ENCODE peak calls at places on chromosome 1, in eight cellular contexts. Y is effector memory CD4-positive, alpha-beta T cell; U is left lung; S is SJSA1; R is suprapubic skin; I is psoas muscle; J is H9; N is colonic mucosa. Z is an unnamed sample. For H3K27me3, the result is how much of the 10 kb centered on the place peaks cover.

GRCh38 chr1:7578206-7578605 is 192.9 kb upstream of the VAMP3 start:
- DNase-seq in Y (no peak), U (peak), S (no peak), R (no peak), I (no peak), J (no peak), N (no peak), Z (no peak)

GRCh38 chr1:84758968-84759491 is 68.8 kb upstream of the SSX2IP start:
- DNase-seq in Y (no peak), U (peak), S (no peak), R (no peak), I (no peak), J (no peak), N (no peak), Z (no peak)

GRCh38 chr1:46479744-46480350 is 9.8 kb upstream of the DMBX1 start:
- DNase-seq in Y (no peak), U (no peak), S (no peak), R (no peak), I (no peak), J (no peak), N (no peak), Z (no peak)

GRCh38 chr1:247415423-247416361 is at the start of gene NLRP3:
- DNase-seq in Y (peak), U (peak), S (no peak), R (no peak), I (peak), J (peak), N (no peak), Z (peak)

GRCh38 chr1:55751776-55752175 is 536.6 kb upstream of the USP24 start:
- DNase-seq in Y (no peak), U (no peak), S (no peak), R (no peak), I (no peak), J (no peak), N (no peak), Z (no peak)

GRCh38 chr1:89953072-89953626 is 41.8 kb upstream of the ZNF326 start:
- DNase-seq in Y (no peak), U (peak), S (peak), R (no peak), I (no peak), J (peak), N (peak), Z (no peak)

GRCh38 chr1:37792943-37793686 is 532 bp upstream of the MANEAL start:
- DNase-seq in Y (no peak), U (no peak), S (no peak), R (no peak), I (no peak), J (peak), N (no peak), Z (no peak)

GRCh38 chr1:65256860-65257719 is 52.3 kb upstream of the DNAJC6 start:
- DNase-seq in Y (no peak), U (no peak), S (no peak), R (no peak), I (no peak), J (no peak), N (no peak), Z (no peak)

GRCh38 chr1:1664941-1665814 is 6.4 kb upstream of the CDK11B start:
- DNase-seq in Y (no peak), U (peak), S (peak), R (peak), I (no peak), J (no peak), N (no peak), Z (no peak)

GRCh38 chr1:160550572-160551034 is 27.5 kb upstream of the SLAMF6 start:
- DNase-seq in Y (no peak), U (no peak), S (no peak), R (no peak), I (no peak), J (peak), N (no peak), Z (peak)

GRCh38 chr1:149844096-149844495 is 55.3 kb upstream of the BOLA1 start:
- DNase-seq in Y (no peak), U (no peak), S (no peak), R (no peak), I (no peak), J (no peak), N (peak), Z (no peak)

GRCh38 chr1:110187139-110187890 is 22.8 kb upstream of the KCNC4 start:
- DNase-seq in Y (no peak), U (no peak), S (no peak), R (no peak), I (no peak), J (no peak), N (no peak), Z (no peak)

GRCh38 chr1:182575540-182576149 is 13.4 kb downstream of the RNASEL start:
- DNase-seq in Y (no peak), U (no peak), S (no peak), R (no peak), I (no peak), J (no peak), N (peak), Z (no peak)

GRCh38 chr1:12157366-12158231 is 9.2 kb upstream of the TNFRSF1B start:
- DNase-seq in Y (no peak), U (no peak), S (no peak), R (no peak), I (no peak), J (no peak), N (no peak), Z (peak)

GRCh38 chr1:26784886-26785285 is 2.9 kb upstream of the PIGV start:
- DNase-seq in Y (no peak), U (no peak), S (no peak), R (no peak), I (no peak), J (no peak), N (no peak), Z (no peak)

GRCh38 chr1:18642278-18643095 is 11.8 kb downstream of the PAX7 start:
- DNase-seq in Y (no peak), U (no peak), S (no peak), R (no peak), I (no peak), J (peak), N (no peak), Z (no peak)

GRCh38 chr1:209583408-209583807 is at the start of gene CAMK1G:
- DNase-seq in Y (no peak), U (no peak), S (no peak), R (no peak), I (no peak), J (peak), N (no peak), Z (no peak)

GRCh38 chr1:37410815-37411214 is 63.6 kb upstream of the ZC3H12A start:
- DNase-seq in Y (no peak), U (no peak), S (no peak), R (no peak), I (no peak), J (peak), N (no peak), Z (no peak)

GRCh38 chr1:75861831-75862230 is 65.1 kb downstream of the MSH4 start:
- DNase-seq in Y (no peak), U (no peak), S (no peak), R (no peak), I (no peak), J (peak), N (no peak), Z (no peak)

GRCh38 chr1:89525169-89525855 is 683 bp downstream of the LRRC8B start:
- DNase-seq in Y (peak), U (peak), S (no peak), R (peak), I (no peak), J (no peak), N (peak), Z (peak)

GRCh38 chr1:14100916-14101315 is 400.9 kb downstream of the PRDM2 start:
- DNase-seq in Y (no peak), U (no peak), S (no peak), R (no peak), I (no peak), J (peak), N (no peak), Z (no peak)

GRCh38 chr1:53526451-53527101 is 67.4 kb downstream of the DMRTB1 start:
- DNase-seq in Y (no peak), U (peak), S (peak), R (no peak), I (peak), J (no peak), N (peak), Z (no peak)

GRCh38 chr1:172851871-172852270 is 193.0 kb downstream of the FASLG start:
- DNase-seq in Y (no peak), U (no peak), S (no peak), R (no peak), I (no peak), J (no peak), N (no peak), Z (no peak)

GRCh38 chr1:228938248-228938891 is 203.1 kb downstream of the RHOU start:
- DNase-seq in Y (no peak), U (no peak), S (no peak), R (no peak), I (no peak), J (no peak), N (no peak), Z (no peak)

GRCh38 chr1:67646145-67647035 is 38.6 kb upstream of the GADD45A start:
- DNase-seq in Y (no peak), U (no peak), S (no peak), R (no peak), I (peak), J (no peak), N (peak), Z (no peak)

GRCh38 chr1:92298213-92298572 is 594 bp downstream of the GLMN start:
- DNase-seq in Y (no peak), U (no peak), S (no peak), R (no peak), I (no peak), J (no peak), N (no peak), Z (no peak)

GRCh38 chr1:1614204-1614953 is 921 bp upstream of the MIB2 start:
- DNase-seq in Y (peak), U (peak), S (no peak), R (no peak), I (peak), J (peak), N (peak), Z (no peak)

GRCh38 chr1:215118081-215118480 is 35.5 kb downstream of the KCNK2 start:
- DNase-seq in Y (no peak), U (no peak), S (no peak), R (no peak), I (no peak), J (no peak), N (no peak), Z (no peak)

GRCh38 chr1:1671365-1672119 is 12.7 kb upstream of the CDK11B start:
- DNase-seq in Y (no peak), U (peak), S (peak), R (no peak), I (no peak), J (no peak), N (no peak), Z (no peak)

GRCh38 chr1:150233359-150234308 is 2.3 kb downstream of the ANP32E start:
- DNase-seq in Y (no peak), U (no peak), S (no peak), R (peak), I (peak), J (no peak), N (peak), Z (no peak)

GRCh38 chr1:6241107-6241886 is 2.7 kb upstream of the HES3 start:
- DNase-seq in Y (no peak), U (no peak), S (no peak), R (no peak), I (no peak), J (no peak), N (no peak), Z (no peak)

GRCh38 chr1:21671915-21672314 is 2.8 kb upstream of the RAP1GAP start:
- DNase-seq in Y (no peak), U (no peak), S (no peak), R (peak), I (no peak), J (peak), N (no peak), Z (no peak)

DNA sequence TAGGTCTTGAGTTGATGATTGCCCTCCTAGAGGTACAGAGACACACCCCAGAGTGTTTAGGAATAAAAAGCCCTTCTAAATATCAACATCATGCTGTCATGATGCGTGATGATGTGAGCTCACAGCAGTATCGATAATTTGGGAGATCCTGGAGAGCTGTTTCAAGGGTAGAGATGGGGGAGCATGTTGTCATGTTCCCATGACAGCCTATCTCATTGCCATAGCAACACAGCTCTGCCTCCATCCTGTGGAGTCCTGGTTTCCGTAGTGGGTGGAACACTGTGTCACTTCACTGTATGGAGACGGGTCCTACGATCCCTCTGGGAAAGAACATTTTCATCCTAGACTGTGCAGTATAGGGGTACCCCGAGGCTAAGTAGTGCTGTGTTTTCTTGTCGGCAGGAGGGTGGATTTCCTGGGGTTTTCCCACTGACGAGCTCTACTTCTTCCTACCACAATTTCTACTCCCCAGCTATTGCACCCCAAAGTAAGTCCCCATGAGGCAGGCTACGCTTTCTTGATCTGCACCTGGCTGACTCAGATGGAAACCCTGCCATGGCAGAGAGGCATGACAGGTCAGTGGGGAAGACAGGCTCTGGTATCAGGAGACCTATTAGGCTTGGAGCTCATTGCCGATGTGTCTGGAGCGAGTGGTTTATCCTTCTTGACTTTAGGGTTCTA is 7.2 kb downstream of the KISS1 start:
- DNase-seq in Y (no peak), U (no peak), S (no peak), R (no peak), I (no peak), J (no peak), N (no peak), Z (no peak)
- H3K27me3 ChIP-seq in Y (under half), U (under half), S (under half), R (under half), I (under half), J (under half), N (under half), Z (under half)

GRCh38 chr1:51968632-51969031 is 21.9 kb downstream of the RAB3B start:
- DNase-seq in Y (no peak), U (no peak), S (no peak), R (no peak), I (no peak), J (no peak), N (no peak), Z (no peak)
- H3K27ac ChIP-seq in Y (no peak), U (no peak), S (peak), R (no peak), I (no peak), J (no peak), N (no peak), Z (no peak)

DNA sequence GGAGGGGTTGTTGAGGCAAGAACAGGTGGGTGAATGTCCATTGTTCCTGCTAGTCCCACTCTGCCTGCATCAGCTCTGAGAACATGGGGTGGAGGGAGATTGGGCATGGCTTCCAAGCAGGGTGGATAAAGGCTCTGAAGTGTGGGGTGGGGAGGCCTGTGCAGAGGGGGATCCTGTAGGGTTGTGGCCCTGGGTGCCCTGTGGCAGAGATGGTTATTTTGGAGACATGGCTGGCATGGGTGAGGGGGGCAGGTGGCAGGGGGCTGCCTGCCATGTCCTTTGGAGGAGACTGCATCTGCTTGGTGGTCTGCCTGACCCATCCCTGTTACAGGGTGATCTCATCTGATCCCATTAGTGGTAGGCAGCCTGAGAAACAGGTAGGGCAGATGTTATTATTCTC is 11.2 kb downstream of the MYOG start:
- DNase-seq in Y (no peak), U (no peak), S (no peak), R (no peak), I (no peak), J (no peak), N (no peak), Z (no peak)
- H3K27me3 ChIP-seq in Y (under half), U (under half), S (under half), R (under half), I (under half), J (under half), N (under half), Z (under half)

GRCh38 chr1:204287466-204287881 is 72.3 kb downstream of the PLEKHA6 start:
- DNase-seq in Y (no peak), U (no peak), S (no peak), R (no peak), I (no peak), J (no peak), N (no peak), Z (no peak)
- H3K27ac ChIP-seq in Y (no peak), U (peak), S (no peak), R (peak), I (peak), J (no peak), N (peak), Z (no peak)

GRCh38 chr1:3234281-3234680 is 165.3 kb downstream of the PRDM16 start:
- DNase-seq in Y (no peak), U (no peak), S (no peak), R (no peak), I (no peak), J (no peak), N (no peak), Z (no peak)

GRCh38 chr1:3236955-3237354 is 168.0 kb downstream of the PRDM16 start:
- DNase-seq in Y (no peak), U (no peak), S (no peak), R (no peak), I (no peak), J (no peak), N (no peak), Z (no peak)

GRCh38 chr1:3234956-3235355 is 166.0 kb downstream of the PRDM16 start:
- DNase-seq in Y (no peak), U (no peak), S (no peak), R (no peak), I (no peak), J (no peak), N (no peak), Z (no peak)

GRCh38 chr1:3236361-3236760 is 167.4 kb downstream of the PRDM16 start:
- DNase-seq in Y (no peak), U (no peak), S (no peak), R (no peak), I (no peak), J (no peak), N (no peak), Z (no peak)

DNA sequence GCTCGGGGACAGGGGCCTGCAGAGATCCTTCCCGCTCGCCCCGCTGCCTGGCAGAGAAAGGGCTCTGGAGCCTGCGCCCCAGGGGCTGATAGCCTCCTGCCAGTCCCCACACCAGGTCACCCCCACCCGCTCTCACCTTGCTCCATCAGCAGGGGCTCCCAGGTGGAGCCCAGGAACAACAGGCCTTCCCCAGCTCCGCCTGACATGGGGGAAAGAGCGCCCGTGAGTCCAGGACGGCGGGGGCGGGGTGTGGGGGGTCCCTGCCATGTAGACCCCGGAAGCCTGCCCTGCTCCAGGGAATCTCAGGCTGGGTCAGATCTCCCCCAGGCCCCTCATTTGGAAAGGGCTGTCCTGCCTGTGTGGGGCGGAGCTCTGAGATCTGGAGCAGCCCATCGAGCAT is 166.5 kb downstream of the PRDM16 start:
- DNase-seq in Y (no peak), U (no peak), S (no peak), R (no peak), I (no peak), J (no peak), N (no peak), Z (no peak)
- H3K27me3 ChIP-seq in Y (under half), U (under half), S (under half), R (half or more), I (under half), J (under half), N (under half), Z (under half)

Z was measured in CD8-positive, alpha-beta memory T cell.